ENCODE peak calls at places on chromosomes 4 and X, in six cellular contexts. X is upper lobe of right lung, K is H9, O is pancreas, T is thyroid gland, V is body of pancreas. D is an unnamed sample.

GRCh38 chrX:1784773-1785172 is 169.9 kb downstream of the ASMT start:
- DNase-seq in V (no peak), T (no peak), O (no peak), X (no peak), K (no peak), D (no peak)

GRCh38 chr4:100778431-100778830 is 260.6 kb upstream of the EMCN start:
- DNase-seq in V (no peak), K (no peak), T (no peak), X (no peak), O (no peak), D (no peak)

GRCh38 chr4:16931906-16932305 is 33.5 kb upstream of the LDB2 start:
- DNase-seq in K (no peak), V (no peak), X (no peak), O (no peak), T (no peak), D (peak)

GRCh38 chr4:156238171-156238570 is 284.5 kb upstream of the CTSO start:
- DNase-seq in V (no peak), T (no peak), X (no peak), O (no peak), K (no peak), D (no peak)

GRCh38 chrX:21756785-21757529 is 959 bp downstream of the SMPX start:
- DNase-seq in O (no peak), V (no peak), X (no peak), K (no peak), T (no peak), D (no peak)

GRCh38 chr4:128310266-128310697 is 22.7 kb upstream of the PGRMC2 start:
- DNase-seq in V (peak), X (no peak), K (peak), O (peak), T (peak), D (peak)

GRCh38 chr4:23337292-23337691 is 552.6 kb downstream of the PPARGC1A start:
- DNase-seq in V (no peak), X (no peak), T (no peak), K (no peak), O (no peak), D (peak)

GRCh38 chr4:37891221-37892159 is 606 bp downstream of the TBC1D1 start:
- DNase-seq in T (peak), K (peak), O (no peak), X (no peak), V (peak), D (peak)

GRCh38 chr4:149095798-149096197 is 653.6 kb upstream of the NR3C2 start:
- DNase-seq in X (no peak), O (no peak), K (no peak), V (no peak), T (no peak), D (no peak)

GRCh38 chrX:1137531-1137930 is 74.9 kb downstream of the CRLF2 start:
- DNase-seq in V (no peak), K (peak), X (no peak), O (no peak), T (no peak), D (no peak)

GRCh38 chr4:152115794-152116193 is 355.0 kb upstream of the GATB start:
- DNase-seq in X (no peak), T (no peak), O (no peak), V (no peak), K (no peak), D (peak)

GRCh38 chr4:23888421-23889319 is 1.2 kb downstream of the PPARGC1A start:
- DNase-seq in X (no peak), V (no peak), O (no peak), T (peak), K (no peak), D (peak)

GRCh38 chrX:43644124-43644701 is 11.9 kb upstream of the MAOA start:
- DNase-seq in T (no peak), X (no peak), V (peak), O (no peak), K (no peak), D (no peak)

GRCh38 chrX:105098201-105098600 is 122.3 kb downstream of the TEX13A start:
- DNase-seq in T (no peak), X (no peak), K (no peak), O (no peak), V (no peak), D (no peak)

GRCh38 chr4:56345461-56345860 is 41.8 kb downstream of the AASDH start:
- DNase-seq in V (no peak), X (no peak), O (no peak), K (no peak), T (no peak), D (no peak)

GRCh38 chr4:142817442-142817841 is 28.7 kb downstream of the INPP4B start:
- DNase-seq in K (no peak), T (no peak), O (no peak), V (peak), X (no peak), D (no peak)

GRCh38 chr4:104906274-104906673 is 240.4 kb upstream of the TET2 start:
- DNase-seq in T (peak), V (no peak), X (no peak), O (no peak), K (no peak), D (no peak)

GRCh38 chr4:118953276-118953675 is 64.6 kb downstream of the SYNPO2 start:
- DNase-seq in V (no peak), T (no peak), K (no peak), X (no peak), O (no peak), D (no peak)

GRCh38 chr4:118955515-118955914 is 66.9 kb downstream of the SYNPO2 start:
- DNase-seq in T (no peak), X (no peak), V (no peak), O (no peak), K (no peak), D (no peak)

GRCh38 chr4:118957683-118958082 is 69.0 kb downstream of the SYNPO2 start:
- DNase-seq in X (no peak), K (no peak), T (no peak), V (no peak), O (no peak), D (peak)

GRCh38 chr4:118950929-118951570 is 62.4 kb downstream of the SYNPO2 start:
- DNase-seq in K (no peak), O (no peak), T (no peak), X (no peak), V (no peak), D (no peak)

GRCh38 chr4:118954246-118954645 is 65.6 kb downstream of the SYNPO2 start:
- DNase-seq in K (no peak), X (no peak), V (no peak), T (no peak), O (no peak), D (no peak)
- TF ChIP-seq CTCF in K (peak), X (no peak), V (no peak), T (peak), O (no peak), D (peak)

DNA sequence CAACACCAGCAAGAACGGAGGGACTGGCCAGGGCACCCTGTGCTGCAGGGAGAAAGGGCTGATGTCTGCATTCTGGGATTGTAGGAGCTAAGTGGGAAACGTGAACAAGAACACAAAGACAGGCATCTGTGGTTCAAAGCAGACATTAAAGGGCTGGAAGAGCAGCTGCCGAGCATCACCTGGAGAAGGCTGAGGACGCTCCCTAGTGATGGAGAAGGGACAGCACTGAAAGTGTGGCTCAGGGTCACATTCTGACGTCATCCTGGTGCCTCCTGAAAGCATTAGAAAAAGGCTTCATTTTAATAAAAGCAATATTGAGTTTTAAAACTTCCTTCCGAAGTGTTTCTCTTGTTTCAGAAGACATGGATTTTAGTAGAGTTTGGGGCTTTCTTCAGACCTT is 62.3 kb downstream of the CLDN22 start:
- DNase-seq in X (no peak), V (no peak), O (no peak), T (no peak), K (peak), D (no peak)
- H3K27ac ChIP-seq in X (no peak), V (no peak), O (no peak), T (no peak), K (no peak), D (no peak)

GRCh38 chrX:11562570-11562969 is 103.2 kb downstream of the ARHGAP6 start:
- DNase-seq in K (no peak), O (no peak), T (no peak), X (no peak), V (no peak), D (no peak)

GRCh38 chrX:11557120-11557519 is 108.6 kb downstream of the ARHGAP6 start:
- DNase-seq in V (no peak), K (no peak), O (no peak), T (no peak), X (no peak), D (peak)

GRCh38 chrX:11553594-11553993 is 112.1 kb downstream of the ARHGAP6 start:
- DNase-seq in T (no peak), X (no peak), V (no peak), K (no peak), O (no peak), D (no peak)

GRCh38 chrX:11555759-11556158 is 110.0 kb downstream of the ARHGAP6 start:
- DNase-seq in X (no peak), V (no peak), O (no peak), K (no peak), T (no peak), D (peak)

DNA sequence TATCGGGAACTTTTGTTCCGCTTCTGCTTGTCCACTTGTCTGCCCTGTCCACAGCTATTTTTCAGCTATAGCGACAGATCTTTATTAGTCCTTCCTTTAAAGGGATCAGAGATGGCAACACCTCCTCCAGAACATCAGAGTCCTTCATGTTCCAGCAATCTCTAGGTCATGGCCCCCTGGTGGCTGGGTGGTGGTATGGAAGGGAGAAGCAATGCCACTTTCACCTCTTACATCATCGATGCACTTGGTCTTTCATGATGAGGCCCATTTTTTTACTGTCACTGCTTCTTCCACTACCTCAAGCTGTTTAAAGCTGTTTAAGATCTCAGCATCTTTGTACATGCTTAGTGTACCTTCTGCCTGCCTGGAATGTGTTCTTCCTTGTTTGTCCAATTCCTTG is 106.7 kb downstream of the ARHGAP6 start:
- DNase-seq in T (peak), V (no peak), X (peak), O (no peak), K (peak), D (no peak)
- TF ChIP-seq CTCF in T (peak), V (no peak), X (peak), O (no peak), K (peak), D (peak)

GRCh38 chr4:169226565-169226964 is 44.2 kb downstream of the SH3RF1 start:
- DNase-seq in T (no peak), K (no peak), X (no peak), O (no peak), V (no peak), D (no peak)

GRCh38 chr4:169222768-169223167 is 48.0 kb downstream of the SH3RF1 start:
- DNase-seq in V (no peak), T (no peak), O (no peak), K (no peak), X (no peak), D (no peak)

GRCh38 chr4:169228076-169228475 is 42.7 kb downstream of the SH3RF1 start:
- DNase-seq in O (no peak), K (no peak), T (no peak), V (no peak), X (no peak), D (no peak)

GRCh38 chr4:169225812-169226211 is 44.9 kb downstream of the SH3RF1 start:
- DNase-seq in X (no peak), K (no peak), V (no peak), T (no peak), O (no peak), D (no peak)

GRCh38 chr4:169225058-169225751 is 45.6 kb downstream of the SH3RF1 start:
- DNase-seq in T (no peak), X (no peak), V (no peak), K (no peak), O (no peak), D (no peak)
- H3K27ac ChIP-seq in T (no peak), X (no peak), V (no peak), K (no peak), O (no peak), D (no peak)

GRCh38 chr4:79915276-79915675 is 157.8 kb downstream of the ANTXR2 start:
- DNase-seq in V (no peak), X (no peak), T (no peak), O (no peak), K (no peak), D (no peak)

GRCh38 chr4:79920454-79920853 is 152.6 kb downstream of the ANTXR2 start:
- DNase-seq in V (no peak), T (no peak), O (no peak), X (no peak), K (no peak), D (no peak)

GRCh38 chr4:79918292-79918691 is 154.7 kb downstream of the ANTXR2 start:
- DNase-seq in O (no peak), X (no peak), V (no peak), T (no peak), K (no peak), D (no peak)

GRCh38 chr4:79913581-79913980 is 159.4 kb downstream of the ANTXR2 start:
- DNase-seq in V (no peak), K (no peak), X (no peak), T (no peak), O (no peak), D (peak)

GRCh38 chr4:79917246-79917645 is 155.8 kb downstream of the ANTXR2 start:
- DNase-seq in O (no peak), X (no peak), K (peak), V (peak), T (peak), D (no peak)
- TF ChIP-seq CTCF in O (peak), X (peak), K (peak), V (peak), T (peak), D (peak)

GRCh38 chr4:139658185-139658584 is 7.4 kb upstream of the MGST2 start:
- DNase-seq in X (no peak), V (no peak), O (no peak), T (no peak), K (peak), D (no peak)
- H3K27ac ChIP-seq in X (no peak), V (no peak), O (no peak), T (no peak), K (no peak), D (no peak)

DNA sequence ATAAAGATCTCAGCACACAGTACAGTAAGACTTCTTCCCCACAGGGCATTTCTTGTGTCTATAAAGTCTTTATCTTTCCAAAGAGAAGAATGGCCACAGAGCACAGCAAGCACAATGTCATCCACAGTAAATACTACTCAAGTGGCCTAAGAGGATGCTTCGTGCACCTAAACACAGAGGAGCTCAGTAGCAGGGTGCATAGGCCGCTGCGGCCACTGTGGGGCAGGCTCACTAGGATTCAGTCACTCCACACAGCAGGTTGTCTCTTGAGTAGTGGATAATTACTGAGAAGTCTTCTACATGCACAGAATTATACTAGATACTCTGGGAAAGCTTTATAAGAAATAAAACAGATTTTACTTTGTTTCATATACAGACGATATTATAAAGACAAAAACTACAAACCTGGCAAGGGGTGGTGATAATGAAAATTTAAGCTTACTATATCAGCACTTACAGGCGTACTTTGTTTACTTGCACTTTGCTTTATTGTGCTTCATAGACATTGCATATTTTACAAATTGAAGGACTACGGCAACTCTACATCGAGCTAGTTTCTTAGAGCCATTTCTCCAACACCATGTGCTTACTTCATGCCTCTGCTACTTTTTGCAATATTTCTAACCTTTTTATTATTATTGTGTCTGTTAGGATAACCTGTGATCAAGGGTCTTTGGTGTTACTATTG is 78.5 kb downstream of the PRDM5 start:
- DNase-seq in O (no peak), V (peak), X (peak), K (peak), T (no peak), D (no peak)
- TF ChIP-seq CTCF in O (no peak), V (no peak), X (peak), K (peak), T (peak), D (peak)

DNA sequence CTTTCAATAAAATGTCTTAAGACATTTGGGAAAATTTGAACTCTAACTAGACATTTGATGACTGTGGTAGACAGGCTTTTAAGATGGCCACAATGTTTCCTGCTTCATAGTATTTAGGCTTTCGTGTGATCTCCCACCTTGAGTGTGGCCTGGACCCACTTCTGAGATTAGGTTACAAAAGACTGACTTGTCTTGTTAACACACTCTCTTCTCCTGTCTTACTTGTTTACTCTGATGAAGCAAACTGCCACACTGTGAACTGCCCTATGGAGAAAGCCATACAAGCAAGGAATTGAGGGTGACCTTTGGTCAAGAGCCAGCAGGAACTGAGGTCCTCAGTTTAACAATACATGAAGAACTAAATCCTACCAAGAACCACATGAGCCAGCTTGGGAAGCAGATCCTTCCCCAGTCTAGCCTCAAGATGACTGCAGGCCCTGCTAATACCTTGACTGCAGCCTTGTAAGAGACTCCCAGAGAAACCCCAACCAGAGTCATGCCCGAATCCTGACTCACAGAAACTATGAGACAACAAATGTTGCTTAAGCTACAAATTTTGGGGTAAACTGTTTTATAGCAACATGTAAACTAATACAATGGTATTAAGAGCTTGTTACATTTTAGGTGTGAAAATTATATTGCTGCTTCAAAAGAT is 20.3 kb downstream of the UBA6 start:
- DNase-seq in T (no peak), O (no peak), K (no peak), X (no peak), V (no peak), D (peak)
- H3K27ac ChIP-seq in T (no peak), O (no peak), K (no peak), X (no peak), V (no peak), D (no peak)

D was measured in cardiac muscle cell.